ENCODE peak calls at places on chromosome 6, in four cellular contexts. One of them, this sample, is unnamed.

GRCh38 chr6:142926494-142927273 is 18.3 kb downstream of the HIVEP2 start:
- DNase-seq in fibroblast of lung: peak; percentile 94
- DNase-seq in body of pancreas: peak; percentile 78
- DNase-seq in psoas muscle: peak; percentile 93
- DNase-seq in this sample: peak; percentile 87

GRCh38 chr6:135270676-135271536 is 89.8 kb downstream of the MYB start:
- DNase-seq in fibroblast of lung: no peak
- DNase-seq in body of pancreas: peak; percentile 44
- DNase-seq in psoas muscle: no peak
- DNase-seq in this sample: peak; percentile 64

GRCh38 chr6:55853008-55854001 is 22.1 kb downstream of the BMP5 start:
- DNase-seq in fibroblast of lung: no peak
- DNase-seq in body of pancreas: no peak
- DNase-seq in psoas muscle: no peak
- DNase-seq in this sample: no peak

GRCh38 chr6:37679539-37680476 is 17.9 kb downstream of the MDGA1 start:
- DNase-seq in body of pancreas: no peak
- DNase-seq in fibroblast of lung: no peak
- DNase-seq in psoas muscle: no peak
- DNase-seq in this sample: no peak

GRCh38 chr6:73680289-73680688 is 15.7 kb upstream of the CD109 start:
- DNase-seq in fibroblast of lung: no peak
- DNase-seq in psoas muscle: no peak
- DNase-seq in body of pancreas: no peak
- DNase-seq in this sample: no peak

GRCh38 chr6:10759884-10760329 is 12.3 kb downstream of the TMEM14B start:
- DNase-seq in fibroblast of lung: peak; percentile 60
- DNase-seq in psoas muscle: peak; percentile 57
- DNase-seq in body of pancreas: peak; percentile 15
- DNase-seq in this sample: peak; percentile 13

GRCh38 chr6:6825986-6826901 is 237.7 kb downstream of the LY86 start:
- DNase-seq in body of pancreas: no peak
- DNase-seq in fibroblast of lung: no peak
- DNase-seq in psoas muscle: peak; percentile 89
- DNase-seq in this sample: no peak

GRCh38 chr6:71254323-71254722 is 34.3 kb upstream of the OGFRL1 start:
- DNase-seq in psoas muscle: peak; percentile 51
- DNase-seq in fibroblast of lung: no peak
- DNase-seq in body of pancreas: no peak
- DNase-seq in this sample: no peak

GRCh38 chr6:124463271-124463670 is 499.0 kb upstream of the RNF217 start:
- DNase-seq in fibroblast of lung: no peak
- DNase-seq in psoas muscle: no peak
- DNase-seq in body of pancreas: no peak
- DNase-seq in this sample: no peak

GRCh38 chr6:33892581-33893346 is 89.0 kb upstream of the MLN start:
- DNase-seq in body of pancreas: no peak
- DNase-seq in fibroblast of lung: no peak
- DNase-seq in psoas muscle: no peak
- DNase-seq in this sample: no peak

GRCh38 chr6:379367-380181 is 12.0 kb upstream of the IRF4 start:
- DNase-seq in fibroblast of lung: no peak
- DNase-seq in body of pancreas: no peak
- DNase-seq in psoas muscle: no peak
- DNase-seq in this sample: no peak

GRCh38 chr6:134626131-134626530 is 308.2 kb upstream of the SGK1 start:
- DNase-seq in psoas muscle: no peak
- DNase-seq in fibroblast of lung: no peak
- DNase-seq in body of pancreas: no peak
- DNase-seq in this sample: no peak

GRCh38 chr6:127146935-127147334 is 28.5 kb downstream of the RSPO3 start:
- DNase-seq in psoas muscle: no peak
- DNase-seq in fibroblast of lung: peak; percentile 88
- DNase-seq in body of pancreas: no peak
- DNase-seq in this sample: peak; percentile 21

GRCh38 chr6:15628499-15629131 is 34.2 kb downstream of the DTNBP1 start:
- DNase-seq in psoas muscle: no peak
- DNase-seq in body of pancreas: no peak
- DNase-seq in fibroblast of lung: peak; percentile 86
- DNase-seq in this sample: peak; percentile 8

GRCh38 chr6:122671246-122671645 is 61.0 kb downstream of the PKIB start:
- DNase-seq in body of pancreas: no peak
- DNase-seq in psoas muscle: no peak
- DNase-seq in fibroblast of lung: no peak
- DNase-seq in this sample: peak; percentile 58

GRCh38 chr6:82195619-82196018 is 51.9 kb downstream of the IBTK start:
- DNase-seq in psoas muscle: no peak
- DNase-seq in body of pancreas: no peak
- DNase-seq in fibroblast of lung: no peak
- DNase-seq in this sample: no peak
- H3K36me3 ChIP-seq in psoas muscle: peaks cover 7% of the 10 kb centered on the region
- H3K36me3 ChIP-seq in body of pancreas: peaks cover 25% of the 10 kb centered on the region
- H3K36me3 ChIP-seq in fibroblast of lung: peaks cover 12% of the 10 kb centered on the region
- H3K36me3 ChIP-seq in this sample: no peaks in the 10 kb centered on the region

DNA sequence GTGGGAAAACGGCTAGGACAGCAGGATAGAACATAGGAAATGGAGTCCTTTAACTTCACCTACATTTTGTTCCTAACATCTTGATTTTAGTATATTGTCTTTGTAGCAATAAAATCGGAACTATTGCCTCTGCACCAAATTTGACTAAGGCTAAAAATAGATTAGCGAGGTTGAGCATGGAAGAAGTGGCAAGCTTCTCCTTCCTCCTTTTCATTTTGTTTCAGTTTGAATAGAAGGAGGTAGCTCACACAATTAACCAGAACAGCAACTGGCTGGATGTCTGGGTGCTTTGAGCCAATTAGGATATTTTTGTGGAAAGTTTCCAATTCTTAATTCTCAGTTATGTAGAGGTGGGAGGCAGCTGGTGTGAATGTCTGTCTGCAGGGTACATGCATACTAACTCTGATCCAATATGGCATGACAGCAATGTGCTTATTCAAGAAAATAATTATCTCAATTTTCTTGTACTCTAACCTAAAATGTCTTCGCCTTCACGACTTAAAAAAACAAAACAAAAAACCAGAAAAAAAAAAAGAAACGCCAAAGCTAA is 3.1 kb upstream of the HECA start:
- DNase-seq in fibroblast of lung: no peak
- DNase-seq in body of pancreas: no peak
- DNase-seq in psoas muscle: no peak
- DNase-seq in this sample: no peak
- TF ChIP-seq CTCF in fibroblast of lung: no peak
- TF ChIP-seq CTCF in body of pancreas: no peak
- TF ChIP-seq CTCF in psoas muscle: no peak
- TF ChIP-seq CTCF in this sample: no peak

GRCh38 chr6:32108094-32108627 is 977 bp downstream of the TNXB start:
- DNase-seq in psoas muscle: peak; percentile 81
- DNase-seq in fibroblast of lung: peak; percentile 57
- DNase-seq in body of pancreas: peak; percentile 29
- DNase-seq in this sample: peak; percentile 63
- H3K4me3 ChIP-seq in psoas muscle: peak overlapping the region; percentile 58
- H3K4me3 ChIP-seq in fibroblast of lung: peak overlapping the region; percentile 68
- H3K4me3 ChIP-seq in body of pancreas: no peak overlapping the region
- H3K4me3 ChIP-seq in this sample: no peak overlapping the region

DNA sequence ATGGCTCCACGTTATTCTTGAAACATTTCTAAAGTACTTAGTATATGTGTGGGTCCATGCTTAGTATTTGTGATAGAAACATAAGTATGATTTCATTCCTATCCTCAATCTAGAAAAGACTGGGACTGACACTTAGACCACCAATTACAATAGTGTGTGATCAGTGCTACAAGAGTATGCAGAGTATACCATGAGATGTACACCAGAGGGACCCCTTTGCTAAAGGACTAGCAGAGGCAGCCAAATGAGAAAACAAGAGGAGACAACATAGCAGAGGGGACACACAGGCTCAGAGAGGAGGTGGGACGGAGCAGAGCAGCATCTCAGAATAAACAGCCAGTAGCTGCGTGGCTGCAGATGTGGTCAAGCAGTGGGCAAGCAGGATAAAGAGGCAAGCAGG is 21.0 kb downstream of the RMND1 start:
- DNase-seq in psoas muscle: no peak
- DNase-seq in fibroblast of lung: no peak
- DNase-seq in body of pancreas: no peak
- DNase-seq in this sample: no peak
- H3K36me3 ChIP-seq in psoas muscle: peaks cover 4% of the 10 kb centered on the region
- H3K36me3 ChIP-seq in fibroblast of lung: peaks cover 2% of the 10 kb centered on the region
- H3K36me3 ChIP-seq in body of pancreas: peaks cover 10% of the 10 kb centered on the region
- H3K36me3 ChIP-seq in this sample: no peaks in the 10 kb centered on the region

GRCh38 chr6:157559201-157559756 is 178.3 kb downstream of the ZDHHC14 start:
- DNase-seq in body of pancreas: no peak
- DNase-seq in fibroblast of lung: no peak
- DNase-seq in psoas muscle: no peak
- DNase-seq in this sample: no peak

GRCh38 chr6:157562997-157563396 is 182.0 kb downstream of the ZDHHC14 start:
- DNase-seq in fibroblast of lung: no peak
- DNase-seq in body of pancreas: no peak
- DNase-seq in psoas muscle: no peak
- DNase-seq in this sample: no peak

GRCh38 chr6:157561929-157562810 is 181.2 kb downstream of the ZDHHC14 start:
- DNase-seq in body of pancreas: no peak
- DNase-seq in fibroblast of lung: no peak
- DNase-seq in psoas muscle: no peak
- DNase-seq in this sample: no peak

GRCh38 chr6:157561037-157561790 is 180.2 kb downstream of the ZDHHC14 start:
- DNase-seq in fibroblast of lung: no peak
- DNase-seq in psoas muscle: no peak
- DNase-seq in body of pancreas: no peak
- DNase-seq in this sample: no peak

DNA sequence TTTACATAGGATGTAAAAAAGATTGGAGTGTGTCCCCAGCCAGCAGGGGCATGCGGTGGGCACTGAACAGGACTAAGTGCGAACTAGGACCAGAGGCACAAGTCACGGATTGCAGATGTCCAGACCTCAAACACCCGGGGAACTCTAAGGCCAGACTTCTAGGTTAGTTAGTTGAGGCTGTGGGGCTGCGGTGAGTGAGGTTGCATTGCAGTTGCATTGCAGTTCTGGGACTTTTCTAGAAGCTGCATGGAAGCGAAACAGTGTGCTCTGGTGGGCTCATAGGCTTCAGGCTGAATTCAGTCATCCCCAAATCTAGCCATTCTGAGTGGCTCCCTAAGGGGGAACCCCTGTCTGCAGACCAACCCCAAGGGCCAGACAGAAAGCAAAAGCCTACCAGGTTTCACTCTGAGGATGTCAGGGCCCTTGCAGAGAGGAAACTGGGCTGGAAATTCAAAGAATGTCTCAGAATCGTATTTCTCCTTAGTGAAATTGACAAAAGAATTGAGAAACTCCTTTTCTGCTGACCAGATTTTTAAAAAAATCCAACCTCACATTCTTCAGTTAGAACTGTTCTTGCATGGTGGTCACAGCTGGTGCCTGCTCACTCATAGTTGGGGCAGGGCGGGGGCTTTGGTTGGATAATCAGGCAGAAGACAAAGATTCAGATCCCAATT is 182.8 kb downstream of the ZDHHC14 start:
- DNase-seq in psoas muscle: no peak
- DNase-seq in body of pancreas: no peak
- DNase-seq in fibroblast of lung: no peak
- DNase-seq in this sample: no peak
- TF ChIP-seq CTCF in psoas muscle: no peak
- TF ChIP-seq CTCF in body of pancreas: no peak
- TF ChIP-seq CTCF in fibroblast of lung: no peak
- TF ChIP-seq CTCF in this sample: no peak

DNA sequence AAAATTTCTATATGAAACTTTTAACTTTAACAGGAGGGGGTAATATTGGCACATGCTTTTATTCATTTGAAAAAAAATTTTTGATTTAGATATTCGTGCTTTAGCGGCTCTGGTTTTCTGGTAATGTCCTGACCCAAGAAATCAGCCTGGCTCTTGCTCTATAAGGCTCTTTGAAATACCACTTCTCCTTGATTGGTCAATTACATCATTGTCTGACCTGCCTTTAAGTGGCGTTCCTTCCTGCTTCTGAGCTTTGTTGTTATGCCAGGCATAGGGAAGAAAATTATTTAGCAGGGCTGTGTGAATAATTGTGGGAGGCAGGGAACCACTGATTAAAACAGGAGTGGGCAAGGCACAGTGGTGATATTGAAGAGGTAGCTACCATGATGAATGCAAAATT is 3.9 kb downstream of the RNF144B start:
- DNase-seq in psoas muscle: no peak
- DNase-seq in body of pancreas: no peak
- DNase-seq in fibroblast of lung: no peak
- DNase-seq in this sample: no peak
- H3K4me3 ChIP-seq in psoas muscle: peak overlapping the region; percentile 72
- H3K4me3 ChIP-seq in body of pancreas: no peak overlapping the region
- H3K4me3 ChIP-seq in fibroblast of lung: no peak overlapping the region
- H3K4me3 ChIP-seq in this sample: no peak overlapping the region

DNA sequence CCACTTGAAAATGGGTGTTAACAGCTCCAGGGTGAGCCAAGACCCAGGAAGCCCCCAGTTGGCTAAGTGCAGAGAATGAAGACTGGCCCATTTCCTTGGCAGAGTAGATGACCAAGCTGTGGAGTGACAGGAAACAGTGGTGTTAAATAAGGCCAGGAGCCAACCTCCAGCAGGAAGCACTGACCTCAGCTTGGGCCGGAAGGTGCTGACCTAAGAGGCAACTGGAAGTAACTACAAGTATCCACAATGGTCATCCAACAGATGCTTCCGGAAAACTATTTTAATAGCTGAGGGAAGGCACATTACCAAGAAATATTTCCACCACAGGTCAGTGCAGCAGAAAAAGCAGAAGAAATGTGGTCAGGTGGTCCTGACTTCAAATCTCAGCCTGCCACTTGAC is 22.6 kb downstream of the MRPL14 start:
- DNase-seq in fibroblast of lung: no peak
- DNase-seq in body of pancreas: no peak
- DNase-seq in psoas muscle: peak; percentile 76
- DNase-seq in this sample: no peak
- H3K36me3 ChIP-seq in fibroblast of lung: peaks cover 9% of the 10 kb centered on the region
- H3K36me3 ChIP-seq in body of pancreas: no peaks in the 10 kb centered on the region
- H3K36me3 ChIP-seq in psoas muscle: peaks cover 4% of the 10 kb centered on the region
- H3K36me3 ChIP-seq in this sample: no peaks in the 10 kb centered on the region

DNA sequence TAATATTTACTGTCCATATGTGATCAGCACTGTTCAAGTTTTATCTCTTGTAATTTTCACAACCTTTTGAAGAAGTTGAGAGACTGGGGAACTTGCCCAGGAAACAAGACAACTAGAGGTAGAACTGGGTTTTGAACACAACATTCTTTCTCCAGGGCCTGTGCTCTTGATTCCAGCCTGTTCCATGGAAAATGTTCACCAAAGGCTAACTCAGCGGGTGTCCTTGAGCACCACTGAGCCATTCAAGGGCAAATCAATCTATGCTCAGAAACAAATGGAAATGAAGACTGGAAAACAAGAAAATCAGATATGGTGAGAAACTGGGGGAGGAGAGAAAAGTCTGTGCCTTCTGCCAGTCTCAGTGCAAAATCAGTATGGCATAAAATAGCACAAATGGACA is 682.2 kb upstream of the AGPAT4 start:
- DNase-seq in fibroblast of lung: no peak
- DNase-seq in body of pancreas: no peak
- DNase-seq in psoas muscle: no peak
- DNase-seq in this sample: no peak
- TF ChIP-seq CTCF in fibroblast of lung: no peak
- TF ChIP-seq CTCF in body of pancreas: no peak
- TF ChIP-seq CTCF in psoas muscle: no peak
- TF ChIP-seq CTCF in this sample: no peak

This sample was measured in hepatocyte.